ENCODE peak calls at places on chromosomes 4 and X, in five cellular contexts. One of them, this sample, is unnamed.

GRCh38 chr4:5751073-5751917 is 40.3 kb downstream of the EVC start:
- DNase-seq in HEK293T: no peak
- DNase-seq in K562: no peak
- DNase-seq in HepG2: no peak
- DNase-seq in GM12878: no peak
- DNase-seq in this sample: no peak

GRCh38 chr4:137640838-137641158 is 108.5 kb upstream of the PCDH18 start:
- DNase-seq in HEK293T: no peak
- DNase-seq in K562: no peak
- DNase-seq in HepG2: no peak
- DNase-seq in GM12878: no peak
- DNase-seq in this sample: no peak

GRCh38 chr4:178423366-178423765 is 981.1 kb upstream of the AGA start:
- DNase-seq in HEK293T: no peak
- DNase-seq in K562: no peak
- DNase-seq in HepG2: no peak
- DNase-seq in GM12878: no peak
- DNase-seq in this sample: no peak

GRCh38 chrX:63561425-63561824 is 210.3 kb upstream of the SPIN4 start:
- DNase-seq in HEK293T: no peak
- DNase-seq in K562: peak
- DNase-seq in HepG2: no peak
- DNase-seq in GM12878: no peak
- DNase-seq in this sample: no peak

GRCh38 chrX:129323115-129323514 is 200.2 kb downstream of the SMARCA1 start:
- DNase-seq in HEK293T: no peak
- DNase-seq in K562: no peak
- DNase-seq in HepG2: no peak
- DNase-seq in GM12878: no peak
- DNase-seq in this sample: no peak

GRCh38 chr4:27198246-27198645 is 337.6 kb downstream of the STIM2 start:
- DNase-seq in HEK293T: no peak
- DNase-seq in K562: no peak
- DNase-seq in HepG2: no peak
- DNase-seq in GM12878: no peak
- DNase-seq in this sample: no peak

GRCh38 chr4:123536225-123536624 is 139.6 kb downstream of the SPRY1 start:
- DNase-seq in HEK293T: no peak
- DNase-seq in K562: no peak
- DNase-seq in HepG2: no peak
- DNase-seq in GM12878: no peak
- DNase-seq in this sample: no peak

GRCh38 chr4:82801910-82802521 is 3.4 kb upstream of the SCD5 start:
- DNase-seq in HEK293T: no peak
- DNase-seq in K562: peak
- DNase-seq in HepG2: peak
- DNase-seq in GM12878: no peak
- DNase-seq in this sample: peak

GRCh38 chr4:55183926-55184599 is 58.7 kb upstream of the KDR start:
- DNase-seq in HEK293T: no peak
- DNase-seq in K562: no peak
- DNase-seq in HepG2: no peak
- DNase-seq in GM12878: no peak
- DNase-seq in this sample: no peak

GRCh38 chr4:87128006-87128705 is 92.3 kb downstream of the KLHL8 start:
- DNase-seq in HEK293T: no peak
- DNase-seq in K562: no peak
- DNase-seq in HepG2: no peak
- DNase-seq in GM12878: no peak
- DNase-seq in this sample: no peak

GRCh38 chr4:7153711-7154110 is 38.6 kb upstream of the SORCS2 start:
- DNase-seq in HEK293T: no peak
- DNase-seq in K562: no peak
- DNase-seq in HepG2: no peak
- DNase-seq in GM12878: no peak
- DNase-seq in this sample: no peak

GRCh38 chr4:16883816-16884215 is 14.6 kb downstream of the LDB2 start:
- DNase-seq in HEK293T: no peak
- DNase-seq in K562: no peak
- DNase-seq in HepG2: no peak
- DNase-seq in GM12878: no peak
- DNase-seq in this sample: no peak

GRCh38 chr4:83282049-83282535 is 2.5 kb downstream of the COQ2 start:
- DNase-seq in HEK293T: peak
- DNase-seq in K562: peak
- DNase-seq in HepG2: peak
- DNase-seq in GM12878: no peak
- DNase-seq in this sample: peak

GRCh38 chr4:159762672-159763071 is 659.8 kb downstream of the RAPGEF2 start:
- DNase-seq in HEK293T: no peak
- DNase-seq in K562: no peak
- DNase-seq in HepG2: no peak
- DNase-seq in GM12878: no peak
- DNase-seq in this sample: no peak

GRCh38 chr4:147831452-147832192 is 99.7 kb downstream of the ARHGAP10 start:
- DNase-seq in HEK293T: no peak
- DNase-seq in K562: peak
- DNase-seq in HepG2: no peak
- DNase-seq in GM12878: no peak
- DNase-seq in this sample: no peak

GRCh38 chr4:184688447-184688846 is 38.9 kb downstream of the PRIMPOL start:
- DNase-seq in HEK293T: no peak
- DNase-seq in K562: no peak
- DNase-seq in HepG2: no peak
- DNase-seq in GM12878: no peak
- DNase-seq in this sample: no peak
- TF ChIP-seq FOXM1 in HEK293T: no peak
- TF ChIP-seq FOXM1 in K562: no peak
- TF ChIP-seq FOXM1 in HepG2: no peak
- TF ChIP-seq FOXM1 in GM12878: no peak
- TF ChIP-seq FOXM1 in this sample: peak

GRCh38 chr4:8617486-8618040 is 25.0 kb downstream of the CPZ start:
- DNase-seq in HEK293T: no peak
- DNase-seq in K562: no peak
- DNase-seq in HepG2: no peak
- DNase-seq in GM12878: no peak
- DNase-seq in this sample: no peak
- TF ChIP-seq FOXM1 in HEK293T: no peak
- TF ChIP-seq FOXM1 in K562: no peak
- TF ChIP-seq FOXM1 in HepG2: no peak
- TF ChIP-seq FOXM1 in GM12878: no peak
- TF ChIP-seq FOXM1 in this sample: no peak

GRCh38 chr4:151727365-151727764 is 33.4 kb downstream of the GATB start:
- DNase-seq in HEK293T: no peak
- DNase-seq in K562: no peak
- DNase-seq in HepG2: no peak
- DNase-seq in GM12878: no peak
- DNase-seq in this sample: no peak

GRCh38 chr4:151728679-151729078 is 32.1 kb downstream of the GATB start:
- DNase-seq in HEK293T: no peak
- DNase-seq in K562: no peak
- DNase-seq in HepG2: no peak
- DNase-seq in GM12878: no peak
- DNase-seq in this sample: no peak

GRCh38 chr4:151725087-151725486 is 35.7 kb downstream of the GATB start:
- DNase-seq in HEK293T: no peak
- DNase-seq in K562: no peak
- DNase-seq in HepG2: no peak
- DNase-seq in GM12878: no peak
- DNase-seq in this sample: no peak

GRCh38 chr4:151730003-151730559 is 30.7 kb downstream of the GATB start:
- DNase-seq in HEK293T: no peak
- DNase-seq in K562: peak
- DNase-seq in HepG2: no peak
- DNase-seq in GM12878: no peak
- DNase-seq in this sample: no peak
- TF ChIP-seq FOXM1 in HEK293T: no peak
- TF ChIP-seq FOXM1 in K562: no peak
- TF ChIP-seq FOXM1 in HepG2: no peak
- TF ChIP-seq FOXM1 in GM12878: no peak
- TF ChIP-seq FOXM1 in this sample: no peak

GRCh38 chr4:89486042-89486441 is 178.4 kb upstream of the GPRIN3 start:
- DNase-seq in HEK293T: peak
- DNase-seq in K562: no peak
- DNase-seq in HepG2: no peak
- DNase-seq in GM12878: no peak
- DNase-seq in this sample: peak
- TF ChIP-seq FOXM1 in HEK293T: no peak
- TF ChIP-seq FOXM1 in K562: no peak
- TF ChIP-seq FOXM1 in HepG2: no peak
- TF ChIP-seq FOXM1 in GM12878: no peak
- TF ChIP-seq FOXM1 in this sample: no peak

GRCh38 chr4:155593793-155594192 is 72.9 kb upstream of the GUCY1A1 start:
- DNase-seq in HEK293T: no peak
- DNase-seq in K562: no peak
- DNase-seq in HepG2: no peak
- DNase-seq in GM12878: no peak
- DNase-seq in this sample: no peak

GRCh38 chr4:155591784-155592567 is 74.7 kb upstream of the GUCY1A1 start:
- DNase-seq in HEK293T: no peak
- DNase-seq in K562: no peak
- DNase-seq in HepG2: no peak
- DNase-seq in GM12878: no peak
- DNase-seq in this sample: no peak

GRCh38 chr4:155590751-155591150 is 75.9 kb upstream of the GUCY1A1 start:
- DNase-seq in HEK293T: no peak
- DNase-seq in K562: no peak
- DNase-seq in HepG2: no peak
- DNase-seq in GM12878: no peak
- DNase-seq in this sample: no peak

GRCh38 chr4:155591201-155591600 is 75.4 kb upstream of the GUCY1A1 start:
- DNase-seq in HEK293T: no peak
- DNase-seq in K562: no peak
- DNase-seq in HepG2: no peak
- DNase-seq in GM12878: no peak
- DNase-seq in this sample: no peak

DNA sequence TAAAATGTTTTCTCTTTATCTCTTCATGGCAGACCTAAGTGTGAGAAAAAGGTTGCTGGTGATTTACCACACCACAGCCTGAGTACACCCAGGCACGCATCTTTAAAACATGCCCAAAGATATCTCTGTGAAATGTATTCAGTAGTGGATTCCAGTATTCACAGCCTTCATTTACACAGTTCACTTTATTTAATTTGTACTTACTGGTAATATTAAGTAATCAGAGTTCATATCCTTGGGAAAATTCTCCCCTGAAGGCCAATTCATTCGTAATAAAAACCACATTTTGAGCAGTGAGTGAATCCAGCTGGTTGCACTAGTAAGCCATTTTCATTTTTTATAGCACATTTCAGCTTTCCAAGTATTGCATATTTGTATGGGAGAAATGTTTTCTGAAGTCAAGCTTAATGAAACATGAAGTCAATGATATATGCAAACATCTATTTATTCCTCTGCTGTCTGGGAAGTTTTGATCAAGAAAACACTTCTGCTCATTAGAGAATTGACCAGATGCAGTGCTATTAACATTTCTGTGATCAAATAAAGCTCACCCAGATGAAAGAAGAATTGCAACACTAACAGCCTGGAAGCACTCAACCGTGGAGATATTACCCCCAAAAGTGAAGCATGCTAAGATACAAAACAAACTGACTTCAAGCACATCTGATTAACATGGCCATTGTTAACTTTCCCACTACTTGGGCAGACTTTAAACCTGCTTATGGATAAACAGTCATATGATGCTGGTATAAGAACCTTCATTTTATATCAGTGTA is 73.9 kb upstream of the GUCY1A1 start:
- DNase-seq in HEK293T: no peak
- DNase-seq in K562: no peak
- DNase-seq in HepG2: no peak
- DNase-seq in GM12878: no peak
- DNase-seq in this sample: peak
- TF ChIP-seq FOXM1 in HEK293T: no peak
- TF ChIP-seq FOXM1 in K562: no peak
- TF ChIP-seq FOXM1 in HepG2: no peak
- TF ChIP-seq FOXM1 in GM12878: no peak
- TF ChIP-seq FOXM1 in this sample: no peak

DNA sequence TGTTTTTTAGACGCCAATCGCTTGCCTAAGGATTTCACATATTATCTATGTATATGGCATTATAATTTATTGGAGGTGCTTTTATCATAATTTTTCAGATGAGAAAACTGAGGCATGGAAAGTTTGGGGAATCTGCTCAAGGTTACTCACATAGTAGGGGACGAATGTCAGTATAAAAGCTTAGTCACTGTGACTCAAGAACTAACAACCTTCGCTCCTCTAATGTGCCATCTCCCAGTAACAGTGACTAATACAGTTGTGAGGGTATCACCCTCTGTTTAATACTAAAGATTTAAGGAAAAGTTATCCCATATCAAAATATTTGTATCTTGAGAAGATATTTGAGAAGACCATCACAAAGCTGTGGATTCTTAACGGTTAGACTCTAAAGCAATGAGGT is 353.1 kb upstream of the SPOCK3 start:
- DNase-seq in HEK293T: no peak
- DNase-seq in K562: no peak
- DNase-seq in HepG2: no peak
- DNase-seq in GM12878: no peak
- DNase-seq in this sample: no peak
- TF ChIP-seq FOXM1 in HEK293T: no peak
- TF ChIP-seq FOXM1 in K562: no peak
- TF ChIP-seq FOXM1 in HepG2: no peak
- TF ChIP-seq FOXM1 in GM12878: no peak
- TF ChIP-seq FOXM1 in this sample: no peak

GRCh38 chrX:54937416-54937815 is 16.8 kb downstream of the TRO start:
- DNase-seq in HEK293T: no peak
- DNase-seq in K562: no peak
- DNase-seq in HepG2: no peak
- DNase-seq in GM12878: no peak
- DNase-seq in this sample: no peak
- TF ChIP-seq FOXM1 in HEK293T: no peak
- TF ChIP-seq FOXM1 in K562: no peak
- TF ChIP-seq FOXM1 in HepG2: no peak
- TF ChIP-seq FOXM1 in GM12878: no peak
- TF ChIP-seq FOXM1 in this sample: no peak

GRCh38 chr4:1234296-1234695 is 14.6 kb downstream of the CTBP1 start:
- DNase-seq in HEK293T: no peak
- DNase-seq in K562: no peak
- DNase-seq in HepG2: no peak
- DNase-seq in GM12878: no peak
- DNase-seq in this sample: peak
- TF ChIP-seq FOXM1 in HEK293T: no peak
- TF ChIP-seq FOXM1 in K562: no peak
- TF ChIP-seq FOXM1 in HepG2: no peak
- TF ChIP-seq FOXM1 in GM12878: no peak
- TF ChIP-seq FOXM1 in this sample: no peak

This sample was measured in SK-N-SH.